ENCODE peak calls at places on chromosomes 6 and 20, in five cellular contexts. K, T, Q, N and J are unnamed samples.

GRCh38 chr6:82363368-82364086 is at the start of gene TPBG:
- DNase-seq in N (peak; percentile 11), T (peak; percentile 47), K (peak; percentile 27), Q (no peak), J (peak; percentile 90)

GRCh38 chr6:137488736-137489409 is 5.3 kb downstream of the OLIG3 start:
- DNase-seq in K (no peak), N (no peak), T (no peak), Q (no peak), J (no peak)

GRCh38 chr20:1199981-1200380 is 3.3 kb upstream of the C20orf202 start:
- DNase-seq in N (no peak), T (no peak), K (no peak), Q (no peak), J (no peak)

GRCh38 chr6:26118999-26119398 is 31.8 kb downstream of the HFE start:
- DNase-seq in T (peak; percentile 89), K (peak; percentile 43), N (peak; percentile 67), Q (no peak), J (no peak)

GRCh38 chr6:142035890-142036289 is 96.8 kb upstream of the GJE1 start:
- DNase-seq in T (no peak), K (no peak), Q (no peak), N (no peak), J (no peak)

GRCh38 chr6:119348308-119349040 is 1.1 kb downstream of the MAN1A1 start:
- DNase-seq in Q (no peak), T (no peak), N (peak; percentile 39), K (peak; percentile 80), J (no peak)

GRCh38 chr6:150528648-150529285 is 70.9 kb upstream of the PLEKHG1 start:
- DNase-seq in Q (no peak), K (no peak), N (peak; percentile 3), T (no peak), J (peak; percentile 60)

GRCh38 chr6:115591973-115592486 is 468.7 kb downstream of the FRK start:
- DNase-seq in K (no peak), N (no peak), T (no peak), Q (no peak), J (no peak)

GRCh38 chr20:63431944-63432343 is 40.5 kb downstream of the KCNQ2 start:
- DNase-seq in N (no peak), K (no peak), T (peak; percentile 19), Q (no peak), J (no peak)

GRCh38 chr6:5968817-5969726 is 37.7 kb downstream of the NRN1 start:
- DNase-seq in K (no peak), Q (no peak), T (peak; percentile 35), N (no peak), J (no peak)

GRCh38 chr6:97123112-97123511 is 159.9 kb downstream of the MMS22L start:
- DNase-seq in T (no peak), K (no peak), Q (no peak), N (no peak), J (no peak)

GRCh38 chr6:159992366-159992765 is 23.5 kb downstream of the IGF2R start:
- DNase-seq in T (no peak), K (no peak), Q (no peak), N (no peak), J (no peak)
- H4K20me1 ChIP-seq in T (no peaks in the 10 kb centered on the region), K (peaks cover 29% of the 10 kb centered on the region), Q (no peaks in the 10 kb centered on the region), N (peaks cover 3% of the 10 kb centered on the region), J (peaks cover 16% of the 10 kb centered on the region)

DNA sequence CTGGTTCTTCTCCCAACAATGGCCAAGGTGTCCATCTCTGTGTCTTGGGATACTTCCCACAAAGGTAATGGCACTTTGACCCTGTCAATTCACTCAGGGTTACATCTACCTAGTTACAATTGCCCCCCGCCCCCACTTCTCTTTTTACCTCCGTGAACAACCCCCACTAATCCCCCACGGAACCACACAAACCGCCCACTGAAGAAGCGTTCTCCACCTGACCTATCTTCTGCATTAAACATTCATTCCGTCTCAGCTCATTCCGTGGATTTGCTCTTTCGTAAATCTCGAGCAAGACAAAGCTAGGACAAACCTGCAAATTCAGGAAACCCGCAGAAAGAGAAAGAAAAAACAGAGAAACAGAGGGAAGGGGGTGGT is 696 bp downstream of the TMEM30A start:
- DNase-seq in T (no peak), Q (no peak), N (peak; percentile 29), K (no peak), J (no peak)
- TF ChIP-seq ZNF274 in T (no peak), Q (no peak), N (no peak), K (no peak), J (no peak)

DNA sequence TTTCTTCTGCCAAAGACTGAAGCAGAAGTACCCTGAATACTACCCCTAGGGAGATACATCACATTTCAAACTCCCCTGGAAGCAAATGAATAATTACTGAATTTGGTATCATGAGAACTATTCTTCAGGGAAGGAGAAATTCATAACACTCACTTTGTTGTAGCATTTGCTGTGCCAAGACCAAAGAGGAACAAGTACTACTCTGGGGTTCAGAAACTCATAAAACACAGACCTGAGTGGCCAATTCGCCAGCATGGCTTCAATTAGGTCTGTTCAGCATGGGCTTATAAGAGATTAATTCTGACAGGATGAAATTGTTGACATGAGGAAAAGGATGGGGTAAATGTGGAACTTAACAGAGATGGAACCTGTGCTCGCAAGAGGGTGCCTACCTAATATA is 6.5 kb downstream of the ELOVL5 start:
- DNase-seq in N (no peak), Q (no peak), T (no peak), K (no peak), J (no peak)
- H4K20me1 ChIP-seq in N (peaks cover 78% of the 10 kb centered on the region), Q (no peaks in the 10 kb centered on the region), T (peaks cover 8% of the 10 kb centered on the region), K (peaks cover 24% of the 10 kb centered on the region), J (peaks cover 55% of the 10 kb centered on the region)

GRCh38 chr20:16459019-16459700 is 114.1 kb downstream of the KIF16B start:
- DNase-seq in K (no peak), N (peak; percentile 29), Q (no peak), T (no peak), J (no peak)
- TF ChIP-seq ZNF274 in K (no peak), N (no peak), Q (no peak), T (no peak), J (no peak)